ENCODE peak calls at places on chromosome 12, in five cellular contexts. I is activated CD8-positive, alpha-beta memory T cell treated with anti-CD3 and anti-CD28 coated beads for 4 hours; C is NCI-H2081; H is cardiac fibroblast; R is RPMI8226. G is an unnamed sample.

GRCh38 chr12:20040844-20041243 is 327.5 kb upstream of the PDE3A start:
- DNase-seq in R (peak), C (no peak), I (no peak), H (peak), G (no peak)

GRCh38 chr12:95096852-95097251 is 23.4 kb upstream of the NR2C1 start:
- DNase-seq in C (peak), H (peak), R (no peak), I (no peak), G (no peak)

GRCh38 chr12:65300679-65301349 is 22.3 kb downstream of the MSRB3 start:
- DNase-seq in I (no peak), R (no peak), H (no peak), C (no peak), G (no peak)

GRCh38 chr12:76020281-76020680 is 11.3 kb downstream of the PHLDA1 start:
- DNase-seq in H (peak), R (no peak), I (peak), C (no peak), G (no peak)

GRCh38 chr12:89949457-89950195 is 241.0 kb upstream of the ATP2B1 start:
- DNase-seq in I (peak), H (peak), R (no peak), C (peak), G (peak)

GRCh38 chr12:40569626-40570179 is 122.5 kb upstream of the CNTN1 start:
- DNase-seq in R (no peak), H (no peak), C (no peak), I (no peak), G (no peak)

GRCh38 chr12:49609875-49610154 is 4.4 kb upstream of the FAM186B start:
- DNase-seq in R (no peak), C (no peak), I (no peak), H (no peak), G (no peak)

GRCh38 chr12:28222081-28222700 is 31.9 kb downstream of the CCDC91 start:
- DNase-seq in R (no peak), H (no peak), I (peak), C (no peak), G (no peak)

GRCh38 chr12:92469837-92470236 is 233.0 kb upstream of the PLEKHG7 start:
- DNase-seq in I (no peak), H (peak), C (no peak), R (no peak), G (peak)

GRCh38 chr12:575948-576612 is 87.2 kb downstream of the NINJ2 start:
- DNase-seq in C (peak), H (peak), R (peak), I (peak), G (peak)

GRCh38 chr12:100668939-100669536 is 95.6 kb downstream of the GAS2L3 start:
- DNase-seq in C (peak), R (peak), I (no peak), H (peak), G (peak)

GRCh38 chr12:57727758-57728395 is 10.7 kb downstream of the AGAP2 start:
- DNase-seq in I (no peak), H (no peak), R (no peak), C (no peak), G (no peak)

GRCh38 chr12:8697476-8698131 is at the start of gene RIMKLB:
- DNase-seq in H (peak), I (peak), R (peak), C (peak), G (no peak)

GRCh38 chr12:113808095-113808951 is 157.8 kb downstream of the RBM19 start:
- DNase-seq in R (no peak), I (no peak), H (no peak), C (no peak), G (peak)

GRCh38 chr12:131132118-131132892 is 178.6 kb downstream of the ADGRD1 start:
- DNase-seq in C (peak), R (peak), H (peak), I (peak), G (peak)

GRCh38 chr12:27015730-27016076 is 1.5 kb upstream of the TM7SF3 start:
- DNase-seq in R (peak), I (no peak), H (peak), C (no peak), G (peak)

GRCh38 chr12:106317406-106318082 is 15.0 kb downstream of the TCP11L2 start:
- DNase-seq in H (no peak), C (no peak), I (no peak), R (no peak), G (no peak)

GRCh38 chr12:71744522-71745300 is 10.0 kb upstream of the RAB21 start:
- DNase-seq in H (no peak), I (no peak), R (no peak), C (no peak), G (no peak)

GRCh38 chr12:27970391-27970980 is 2.0 kb downstream of the PTHLH start:
- DNase-seq in R (no peak), C (no peak), I (no peak), H (peak), G (no peak)

GRCh38 chr12:13039557-13039956 is 4.6 kb upstream of the FAM234B start:
- DNase-seq in R (no peak), I (no peak), C (no peak), H (no peak), G (peak)

GRCh38 chr12:111412830-111413441 is 7.2 kb downstream of the SH2B3 start:
- DNase-seq in H (no peak), C (no peak), I (no peak), R (no peak), G (no peak)

GRCh38 chr12:64801381-64801780 is 23.1 kb upstream of the TBC1D30 start:
- DNase-seq in C (no peak), R (no peak), I (no peak), H (no peak), G (peak)

GRCh38 chr12:7602287-7602686 is 63.4 kb downstream of the APOBEC1 start:
- DNase-seq in C (no peak), R (no peak), I (no peak), H (no peak), G (no peak)

GRCh38 chr12:110256780-110257431 is 24.1 kb upstream of the ATP2A2 start:
- DNase-seq in I (no peak), R (peak), C (no peak), H (peak), G (no peak)

GRCh38 chr12:105107176-105107496 is 395 bp upstream of the WASHC4 start:
- DNase-seq in R (no peak), I (no peak), H (peak), C (peak), G (no peak)

G was measured in COLO829.